ENCODE peak calls at places on chromosomes 5 and 9, in six cellular contexts. P, N, V, T, H and M are unnamed samples. For H3K36me3, the result is how much of the 10 kb centered on the place peaks cover.

GRCh38 chr5:139694556-139695182 is 46.5 kb downstream of the CXXC5 start:
- DNase-seq in P (no peak), N (no peak), V (peak), T (no peak), H (no peak), M (no peak)

GRCh38 chr5:97979740-97980139 is 793.7 kb upstream of the RGMB start:
- DNase-seq in P (no peak), N (peak), V (no peak), T (no peak), H (no peak), M (no peak)

GRCh38 chr5:88480245-88480644 is 211.6 kb upstream of the TMEM161B start:
- DNase-seq in P (no peak), N (peak), V (no peak), T (no peak), H (no peak), M (no peak)

GRCh38 chr5:126410623-126411022 is 12.6 kb upstream of the GRAMD2B start:
- DNase-seq in P (no peak), N (no peak), V (no peak), T (no peak), H (no peak), M (no peak)

GRCh38 chr5:139669681-139670368 is 21.7 kb downstream of the CXXC5 start:
- DNase-seq in P (peak), N (peak), V (no peak), T (no peak), H (peak), M (no peak)

GRCh38 chr5:113612060-113612496 is 98.6 kb downstream of the YTHDC2 start:
- DNase-seq in P (no peak), N (no peak), V (no peak), T (peak), H (no peak), M (peak)

GRCh38 chr5:112548246-112548982 is 129.3 kb upstream of the EPB41L4A start:
- DNase-seq in P (no peak), N (no peak), V (peak), T (peak), H (no peak), M (peak)

GRCh38 chr5:146079695-146080361 is 25.5 kb downstream of the PLAC8L1 start:
- DNase-seq in P (no peak), N (no peak), V (no peak), T (peak), H (no peak), M (peak)

GRCh38 chr9:135978650-135979461 is 17.7 kb upstream of the UBAC1 start:
- DNase-seq in P (no peak), N (no peak), V (no peak), T (no peak), H (no peak), M (no peak)

GRCh38 chr5:150141544-150142188 is 14.0 kb downstream of the PDGFRB start:
- DNase-seq in P (no peak), N (peak), V (no peak), T (no peak), H (peak), M (no peak)

GRCh38 chr5:5492087-5492933 is 69.8 kb downstream of the ICE1 start:
- DNase-seq in P (no peak), N (peak), V (no peak), T (peak), H (no peak), M (peak)

GRCh38 chr9:83304686-83305085 is 233.5 kb downstream of the FRMD3 start:
- DNase-seq in P (peak), N (peak), V (peak), T (no peak), H (peak), M (no peak)

GRCh38 chr5:178778919-178779318 is 48.5 kb upstream of the ZNF354A start:
- DNase-seq in P (no peak), N (no peak), V (no peak), T (no peak), H (no peak), M (no peak)

GRCh38 chr9:134820901-134821300 is 59.7 kb upstream of the FCN2 start:
- DNase-seq in P (no peak), N (no peak), V (no peak), T (no peak), H (no peak), M (no peak)
- H3K36me3 ChIP-seq in P (under half), N (under half), V (under half), T (under half), H (under half), M (under half)

GRCh38 chr5:151584057-151584937 is 6.8 kb downstream of the FAT2 start:
- DNase-seq in P (no peak), N (no peak), V (no peak), T (no peak), H (no peak), M (peak)
- H3K36me3 ChIP-seq in P (under half), N (under half), V (under half), T (under half), H (under half), M (under half)

DNA sequence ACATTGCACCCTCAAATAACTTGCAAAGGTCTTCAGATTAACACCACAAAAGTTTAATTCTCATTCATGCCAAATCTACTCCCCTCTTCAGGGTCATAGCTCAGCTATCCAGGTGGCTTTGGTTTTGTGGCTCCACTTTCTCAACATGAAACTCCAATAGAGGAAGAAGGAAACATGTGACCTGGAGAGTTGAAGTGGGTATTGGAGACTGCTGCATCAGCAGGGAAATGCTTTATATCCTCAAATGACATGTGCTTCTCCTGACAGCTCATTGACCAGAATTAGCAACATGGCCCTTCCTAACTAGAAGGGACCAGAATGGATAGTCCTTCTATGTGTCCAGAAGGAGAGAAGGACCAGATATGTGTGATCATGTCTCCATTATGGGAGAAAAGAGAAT is 73.6 kb downstream of the TLR4 start:
- DNase-seq in P (no peak), N (peak), V (no peak), T (no peak), H (no peak), M (no peak)
- H3K36me3 ChIP-seq in P (under half), N (under half), V (under half), T (under half), H (under half), M (under half)

GRCh38 chr5:1086871-1087270 is 25.0 kb downstream of the SLC12A7 start:
- DNase-seq in P (no peak), N (no peak), V (no peak), T (no peak), H (no peak), M (no peak)
- H3K36me3 ChIP-seq in P (under half), N (under half), V (under half), T (under half), H (under half), M (under half)

GRCh38 chr9:2086971-2087370 is 71.8 kb downstream of the SMARCA2 start:
- DNase-seq in P (no peak), N (no peak), V (no peak), T (no peak), H (no peak), M (no peak)

GRCh38 chr9:2082802-2083201 is 67.7 kb downstream of the SMARCA2 start:
- DNase-seq in P (no peak), N (no peak), V (no peak), T (no peak), H (no peak), M (no peak)

GRCh38 chr9:2085719-2086515 is 70.8 kb downstream of the SMARCA2 start:
- DNase-seq in P (no peak), N (no peak), V (no peak), T (no peak), H (no peak), M (no peak)

GRCh38 chr9:2083552-2083951 is 68.4 kb downstream of the SMARCA2 start:
- DNase-seq in P (no peak), N (no peak), V (no peak), T (no peak), H (no peak), M (no peak)

GRCh38 chr9:2087500-2088313 is 72.6 kb downstream of the SMARCA2 start:
- DNase-seq in P (no peak), N (peak), V (no peak), T (peak), H (no peak), M (peak)
- H3K36me3 ChIP-seq in P (under half), N (under half), V (under half), T (under half), H (under half), M (under half)

DNA sequence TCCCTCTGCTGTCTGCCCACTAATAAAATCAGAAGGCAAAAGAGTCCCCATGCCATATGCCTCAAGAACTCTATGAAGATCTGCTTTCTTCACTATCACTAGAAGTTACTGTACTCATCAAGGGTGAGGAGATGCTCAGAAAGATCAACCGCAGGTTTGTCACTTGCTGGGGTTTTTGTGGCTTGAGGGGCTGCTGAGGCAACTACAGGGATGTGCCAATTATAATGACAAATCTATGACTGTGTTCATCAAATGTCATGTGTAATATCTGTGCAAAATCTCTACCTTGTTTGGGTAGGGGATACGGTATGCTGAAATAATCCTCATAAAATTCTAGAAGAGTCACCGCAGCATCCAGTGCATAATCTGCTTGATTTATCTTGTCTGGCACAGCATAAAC is 13.0 kb downstream of the ERAP1 start:
- DNase-seq in P (no peak), N (no peak), V (no peak), T (no peak), H (no peak), M (peak)
- H3K36me3 ChIP-seq in P (under half), N (under half), V (under half), T (under half), H (under half), M (under half)